ENCODE peak calls at places on chromosomes 13 and 19, in six cellular contexts. J, N, Y, Z, S and F are unnamed samples.

GRCh38 chr19:19554074-19555023 is 16.3 kb downstream of the CILP2 start:
- DNase-seq in J (peak), N (peak), Y (no peak), Z (peak), S (peak), F (no peak)

GRCh38 chr19:676343-677105 is at the start of gene FSTL3:
- DNase-seq in J (no peak), N (no peak), Y (no peak), Z (no peak), S (no peak), F (peak)

GRCh38 chr13:52348983-52349780 is 56.8 kb downstream of the THSD1 start:
- DNase-seq in J (peak), N (no peak), Y (no peak), Z (no peak), S (no peak), F (peak)

GRCh38 chr13:89310943-89311342 is 1639.8 kb downstream of the SLITRK5 start:
- DNase-seq in J (no peak), N (no peak), Y (no peak), Z (no peak), S (no peak), F (no peak)

GRCh38 chr19:42081584-42082258 is 5.8 kb downstream of the ZNF574 start:
- DNase-seq in J (peak), N (no peak), Y (no peak), Z (no peak), S (peak), F (peak)

GRCh38 chr13:100491164-100491847 is 97.3 kb downstream of the GGACT start:
- DNase-seq in J (peak), N (no peak), Y (no peak), Z (no peak), S (no peak), F (peak)

GRCh38 chr13:101289764-101290163 is 126.5 kb downstream of the NALCN start:
- DNase-seq in J (peak), N (no peak), Y (no peak), Z (peak), S (no peak), F (peak)

GRCh38 chr19:34926685-34927375 is at the start of gene ZNF30:
- DNase-seq in J (peak), N (peak), Y (peak), Z (peak), S (peak), F (peak)

GRCh38 chr19:10454267-10454666 is 33.9 kb downstream of the PDE4A start:
- DNase-seq in J (peak), N (no peak), Y (no peak), Z (no peak), S (peak), F (no peak)

GRCh38 chr13:77749481-77749880 is 52.0 kb downstream of the SLAIN1 start:
- DNase-seq in J (no peak), N (no peak), Y (no peak), Z (no peak), S (peak), F (peak)

GRCh38 chr13:85729296-85729695 is 69.9 kb downstream of the SLITRK6 start:
- DNase-seq in J (no peak), N (no peak), Y (no peak), Z (no peak), S (no peak), F (peak)

GRCh38 chr19:48308695-48309586 is 16.4 kb upstream of the EMP3 start:
- DNase-seq in J (peak), N (no peak), Y (no peak), Z (no peak), S (peak), F (no peak)

GRCh38 chr13:99346328-99347070 is 39.3 kb upstream of the GPR183 start:
- DNase-seq in J (no peak), N (no peak), Y (peak), Z (no peak), S (no peak), F (no peak)

GRCh38 chr19:57687363-57688010 is 5.7 kb downstream of the ZNF551 start:
- DNase-seq in J (no peak), N (no peak), Y (no peak), Z (no peak), S (no peak), F (no peak)

GRCh38 chr19:56930647-56931592 is 90.4 kb upstream of the PEG3 start:
- DNase-seq in J (no peak), N (no peak), Y (no peak), Z (no peak), S (no peak), F (no peak)

GRCh38 chr19:8352134-8352827 is 9.2 kb upstream of the KANK3 start:
- DNase-seq in J (no peak), N (no peak), Y (no peak), Z (peak), S (no peak), F (no peak)

GRCh38 chr13:26075498-26075897 is 23.7 kb upstream of the SHISA2 start:
- DNase-seq in J (no peak), N (no peak), Y (no peak), Z (no peak), S (no peak), F (peak)

GRCh38 chr13:43880451-43880850 is 747 bp downstream of the LACC1 start:
- DNase-seq in J (no peak), N (no peak), Y (no peak), Z (no peak), S (no peak), F (no peak)

GRCh38 chr13:65497265-65497664 is 1732.9 kb downstream of the PCDH9 start:
- DNase-seq in J (no peak), N (no peak), Y (no peak), Z (no peak), S (no peak), F (peak)

GRCh38 chr13:56510836-56511235 is 629.9 kb upstream of the PRR20A start:
- DNase-seq in J (no peak), N (no peak), Y (no peak), Z (no peak), S (no peak), F (no peak)

GRCh38 chr13:27339299-27339698 is 68.7 kb downstream of the RASL11A start:
- DNase-seq in J (peak), N (no peak), Y (no peak), Z (peak), S (peak), F (peak)

GRCh38 chr19:47013041-47013517 is 6.6 kb upstream of the NPAS1 start:
- DNase-seq in J (peak), N (peak), Y (peak), Z (peak), S (no peak), F (peak)

GRCh38 chr19:48444933-48445194 is 919 bp upstream of the GRWD1 start:
- DNase-seq in J (no peak), N (no peak), Y (no peak), Z (no peak), S (no peak), F (no peak)

GRCh38 chr13:101817898-101818297 is 365.4 kb downstream of the ITGBL1 start:
- DNase-seq in J (no peak), N (no peak), Y (no peak), Z (no peak), S (no peak), F (no peak)

GRCh38 chr19:45254044-45254531 is 3.0 kb downstream of the MARK4 start:
- DNase-seq in J (no peak), N (no peak), Y (no peak), Z (no peak), S (no peak), F (no peak)

GRCh38 chr19:51690359-51691121 is 2.6 kb upstream of the SPACA6 start:
- DNase-seq in J (peak), N (peak), Y (peak), Z (peak), S (no peak), F (peak)

GRCh38 chr13:20441879-20442278 is 83.8 kb downstream of the CRYL1 start:
- DNase-seq in J (peak), N (no peak), Y (no peak), Z (peak), S (no peak), F (peak)

GRCh38 chr13:48121733-48122132 is 26.8 kb upstream of the MED4 start:
- DNase-seq in J (no peak), N (no peak), Y (no peak), Z (no peak), S (no peak), F (no peak)
- H3K4me3 ChIP-seq in J (no peak), N (no peak), Y (no peak), Z (no peak), S (no peak), F (no peak)

DNA sequence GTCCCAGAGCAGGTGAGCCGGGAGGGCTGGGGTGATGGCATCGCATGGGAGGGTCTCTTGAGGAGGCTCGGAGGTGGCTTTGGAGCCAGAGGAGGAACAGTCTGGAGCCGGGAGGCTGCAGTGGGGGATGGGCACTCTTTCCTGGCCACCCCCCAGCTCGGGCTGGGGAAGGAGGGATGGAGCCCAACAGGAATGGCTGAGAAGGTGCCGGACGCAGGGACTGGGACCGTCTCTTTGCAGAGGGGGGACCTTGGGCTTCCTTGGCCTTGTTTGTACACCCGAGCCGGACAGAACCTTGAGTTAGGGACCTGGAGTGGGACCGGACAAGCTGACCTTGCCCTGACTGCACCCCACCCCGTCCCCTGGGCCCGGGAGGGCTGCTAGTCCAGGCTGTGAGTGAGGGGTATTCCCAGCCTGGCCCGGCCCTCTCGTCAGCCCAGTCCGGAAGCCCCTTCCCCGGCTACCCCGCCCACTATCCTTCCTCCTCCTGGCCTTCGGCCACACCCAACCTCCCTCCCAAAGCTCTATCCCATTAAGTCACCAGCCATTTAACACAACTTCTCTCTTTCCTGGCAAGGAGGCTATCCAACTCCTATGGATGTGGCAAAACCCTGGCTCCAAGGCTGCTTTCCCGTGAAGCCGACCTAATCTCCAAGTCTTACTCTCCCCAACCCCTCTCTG is 863 bp upstream of the TBXA2R start:
- DNase-seq in J (peak), N (peak), Y (no peak), Z (peak), S (no peak), F (peak)
- H3K4me3 ChIP-seq in J (peak), N (peak), Y (peak), Z (peak), S (no peak), F (peak)

GRCh38 chr13:83508905-83509304 is 373.4 kb downstream of the SLITRK1 start:
- DNase-seq in J (no peak), N (no peak), Y (no peak), Z (no peak), S (no peak), F (no peak)
- H3K4me3 ChIP-seq in J (no peak), N (no peak), Y (no peak), Z (no peak), S (no peak), F (no peak)

GRCh38 chr13:113120300-113121182 is 2.1 kb upstream of the F10 start:
- DNase-seq in J (no peak), N (no peak), Y (no peak), Z (no peak), S (no peak), F (no peak)
- H3K4me3 ChIP-seq in J (no peak), N (no peak), Y (no peak), Z (no peak), S (no peak), F (no peak)

GRCh38 chr19:11797491-11797890 is 832 bp upstream of the ZNF491 start:
- DNase-seq in J (peak), N (peak), Y (peak), Z (peak), S (peak), F (peak)
- H3K4me3 ChIP-seq in J (no peak), N (peak), Y (peak), Z (no peak), S (peak), F (no peak)

DNA sequence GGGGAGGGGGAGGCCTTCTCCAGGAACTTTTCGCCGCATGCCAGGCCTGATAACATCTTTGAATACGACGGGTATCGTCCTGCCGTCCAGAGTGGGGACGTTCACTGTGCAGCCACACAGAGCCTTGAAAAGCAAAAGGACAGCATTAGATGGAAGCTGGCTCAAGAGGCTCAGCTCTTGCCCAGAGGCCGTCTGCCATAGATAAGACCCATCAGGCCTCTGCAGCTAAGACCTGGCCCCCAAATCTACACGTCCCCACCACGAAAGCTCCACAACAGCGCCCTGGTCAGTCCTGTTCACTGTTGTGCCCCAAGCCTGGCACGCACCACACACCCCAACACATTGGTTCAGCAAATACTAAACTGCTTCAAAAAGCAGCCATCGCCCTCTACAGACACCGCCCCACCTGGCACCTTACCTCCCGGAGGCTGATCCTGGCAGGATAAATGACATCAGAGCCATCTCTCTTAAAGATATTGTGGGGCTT is 2.1 kb downstream of the DNAJB1 start:
- DNase-seq in J (no peak), N (no peak), Y (no peak), Z (no peak), S (no peak), F (no peak)
- H3K4me3 ChIP-seq in J (peak), N (peak), Y (peak), Z (peak), S (peak), F (peak)

GRCh38 chr19:17074628-17075034 is 621 bp downstream of the HAUS8 start:
- DNase-seq in J (no peak), N (no peak), Y (no peak), Z (no peak), S (no peak), F (no peak)
- H3K4me3 ChIP-seq in J (peak), N (peak), Y (peak), Z (peak), S (peak), F (peak)

GRCh38 chr13:112105244-112105681 is 38.3 kb downstream of the SOX1 start:
- DNase-seq in J (no peak), N (no peak), Y (peak), Z (no peak), S (no peak), F (no peak)
- H3K4me3 ChIP-seq in J (no peak), N (no peak), Y (no peak), Z (no peak), S (no peak), F (no peak)

DNA sequence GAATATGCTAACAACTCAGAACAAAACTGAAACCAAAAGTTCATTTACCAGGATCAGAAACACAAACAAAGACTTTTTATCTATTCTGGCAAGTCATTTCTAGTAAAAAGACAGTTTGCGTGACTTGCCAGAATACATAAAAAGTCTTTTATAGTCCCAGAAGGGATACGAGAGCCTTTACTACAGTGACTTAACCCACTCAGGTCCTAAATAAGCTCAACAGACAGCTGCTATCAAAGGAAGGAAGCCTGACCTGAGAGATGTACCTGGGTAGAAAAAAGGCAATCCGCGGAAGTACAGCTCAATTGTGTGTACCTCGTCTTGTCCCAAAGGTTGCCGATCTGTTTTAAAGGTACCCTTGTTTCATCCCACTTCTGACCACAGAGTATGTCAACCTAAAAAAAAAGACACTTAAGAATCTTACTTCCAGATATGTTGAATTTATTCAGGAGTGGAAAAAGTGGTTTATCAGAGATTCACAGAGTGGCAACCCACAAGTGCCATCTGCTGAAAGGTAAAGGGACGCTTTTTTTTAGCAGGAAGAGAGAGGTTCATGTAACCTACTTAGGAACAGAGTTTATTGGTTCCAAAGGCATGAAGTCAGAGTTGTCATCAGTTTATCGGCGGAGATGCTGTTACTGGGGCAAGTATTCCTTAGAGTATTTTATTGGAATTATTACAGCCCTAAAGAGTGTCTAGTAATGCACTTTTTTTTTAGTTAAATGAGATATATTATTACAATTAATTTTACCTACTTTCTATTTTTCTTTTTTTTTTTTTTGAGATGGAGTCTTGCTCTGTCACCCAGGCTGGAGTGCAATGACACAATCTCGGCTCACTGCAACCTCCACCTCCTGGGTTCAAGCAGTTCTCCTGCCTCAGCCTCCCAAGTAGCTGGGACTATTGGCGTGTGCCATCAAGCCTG is 69.7 kb upstream of the C1QTNF9B start:
- DNase-seq in J (no peak), N (no peak), Y (peak), Z (no peak), S (peak), F (no peak)
- H3K4me3 ChIP-seq in J (no peak), N (peak), Y (no peak), Z (no peak), S (peak), F (no peak)